ENCODE peak calls at places on chromosome 2, in nine cellular contexts. M is sigmoid colon, X is cardiac muscle cell, I is pancreas, R is HCT116, H is tibial artery, U is HL-60, O is right lobe of liver, W is A673. K is an unnamed sample. For H3K27me3, the result is how much of the 10 kb centered on the place peaks cover.

GRCh38 chr2:100641115-100641415 is 78.3 kb downstream of the PDCL3 start:
- DNase-seq in H (no peak), O (no peak), U (no peak), I (no peak), M (no peak), W (no peak), R (no peak), X (no peak), K (no peak)

GRCh38 chr2:3461781-3462492 is 57.4 kb downstream of the ADI1 start:
- DNase-seq in X (peak), R (peak), H (no peak), U (peak), O (no peak), W (peak), I (peak), M (peak), K (no peak)

GRCh38 chr2:71882236-71882946 is 265.3 kb downstream of the CYP26B1 start:
- DNase-seq in U (no peak), X (no peak), M (no peak), R (no peak), W (no peak), O (no peak), H (no peak), I (no peak), K (no peak)

GRCh38 chr2:7014201-7014640 is 97.0 kb downstream of the RNF144A start:
- DNase-seq in H (no peak), R (peak), I (no peak), W (peak), M (no peak), O (no peak), X (peak), U (peak), K (no peak)

GRCh38 chr2:56770490-56770889 is 586.7 kb downstream of the CCDC85A start:
- DNase-seq in M (no peak), U (no peak), W (no peak), H (no peak), O (no peak), X (peak), I (no peak), R (no peak), K (peak)

GRCh38 chr2:80059381-80059907 is 245.1 kb downstream of the LRRTM1 start:
- DNase-seq in O (no peak), I (no peak), W (no peak), U (no peak), R (no peak), X (no peak), M (no peak), H (no peak), K (no peak)

GRCh38 chr2:143321994-143322393 is 192.8 kb downstream of the ARHGAP15 start:
- DNase-seq in R (no peak), H (no peak), W (no peak), O (no peak), I (no peak), U (no peak), M (no peak), X (no peak), K (peak)

GRCh38 chr2:6866239-6866745 is 585 bp upstream of the CMPK2 start:
- DNase-seq in M (peak), W (peak), I (no peak), R (peak), H (no peak), X (peak), O (no peak), U (no peak), K (peak)

GRCh38 chr2:229852565-229852964 is 69.2 kb downstream of the TRIP12 start:
- DNase-seq in U (no peak), M (no peak), W (peak), I (no peak), O (no peak), H (peak), R (no peak), X (peak), K (no peak)

GRCh38 chr2:18600255-18600613 is 10.9 kb upstream of the NT5C1B start:
- DNase-seq in M (no peak), H (no peak), I (no peak), W (no peak), X (no peak), O (no peak), R (no peak), U (no peak), K (no peak)

GRCh38 chr2:50752228-50752627 is 279.7 kb downstream of the NRXN1 start:
- DNase-seq in M (no peak), U (no peak), X (no peak), H (no peak), W (no peak), I (no peak), O (no peak), R (no peak), K (no peak)

GRCh38 chr2:96264656-96265348 is 995 bp downstream of the TMEM127 start:
- DNase-seq in W (peak), X (peak), O (peak), I (no peak), M (peak), U (no peak), H (no peak), R (no peak), K (no peak)

GRCh38 chr2:238528953-238529781 is 102.4 kb downstream of the ASB1 start:
- DNase-seq in X (peak), R (no peak), W (no peak), H (no peak), I (no peak), O (no peak), U (no peak), M (no peak), K (peak)

GRCh38 chr2:85502720-85503119 is 36.2 kb upstream of the MAT2A start:
- DNase-seq in O (no peak), H (no peak), W (no peak), U (no peak), R (no peak), M (no peak), X (no peak), I (no peak), K (no peak)

GRCh38 chr2:120926463-120927165 is 190.9 kb downstream of the GLI2 start:
- DNase-seq in O (no peak), X (no peak), M (no peak), W (no peak), H (no peak), I (no peak), U (no peak), R (no peak), K (peak)

GRCh38 chr2:107719781-107720180 is 106.9 kb upstream of the RGPD4 start:
- DNase-seq in W (no peak), M (no peak), R (no peak), X (no peak), I (no peak), H (no peak), U (no peak), O (no peak), K (no peak)

GRCh38 chr2:138827426-138828054 is 47.4 kb upstream of the NXPH2 start:
- DNase-seq in M (no peak), X (peak), W (peak), O (no peak), U (no peak), R (peak), I (no peak), H (no peak), K (peak)

GRCh38 chr2:239684271-239684670 is 283.5 kb upstream of the HDAC4 start:
- DNase-seq in X (no peak), M (no peak), U (no peak), I (no peak), W (no peak), R (no peak), H (no peak), O (no peak), K (no peak)

GRCh38 chr2:218885981-218886447 is 5.4 kb downstream of the WNT10A start:
- DNase-seq in M (no peak), H (no peak), I (no peak), X (no peak), O (no peak), W (no peak), R (no peak), U (no peak), K (peak)

GRCh38 chr2:160783481-160783880 is 289.9 kb upstream of the RBMS1 start:
- DNase-seq in R (no peak), W (peak), I (no peak), M (no peak), U (peak), H (no peak), X (peak), O (no peak), K (no peak)

GRCh38 chr2:47336259-47337238 is 66.4 kb upstream of the MSH2 start:
- DNase-seq in M (no peak), O (no peak), R (no peak), X (peak), H (no peak), I (no peak), U (no peak), W (no peak), K (peak)

GRCh38 chr2:27494284-27494943 is 586 bp downstream of the FNDC4 start:
- DNase-seq in M (peak), I (peak), O (peak), R (no peak), W (no peak), X (peak), U (no peak), H (peak), K (no peak)

GRCh38 chr2:9696731-9697130 is 65.9 kb upstream of the YWHAQ start:
- DNase-seq in I (no peak), O (no peak), U (no peak), H (no peak), W (no peak), M (peak), R (no peak), X (no peak), K (peak)

GRCh38 chr2:128645631-128646030 is 327.0 kb upstream of the HS6ST1 start:
- DNase-seq in M (no peak), W (no peak), H (no peak), R (no peak), U (no peak), O (peak), X (no peak), I (peak), K (no peak)

GRCh38 chr2:15311201-15311882 is 249.8 kb downstream of the NBAS start:
- DNase-seq in U (no peak), M (no peak), R (no peak), W (no peak), X (peak), I (no peak), O (no peak), H (no peak), K (no peak)

GRCh38 chr2:186456941-186457340 is 29.1 kb upstream of the ZC3H15 start:
- DNase-seq in R (no peak), I (no peak), U (no peak), H (no peak), M (no peak), W (no peak), X (peak), O (no peak), K (peak)

GRCh38 chr2:120894936-120895335 is 159.3 kb downstream of the GLI2 start:
- DNase-seq in H (no peak), O (peak), W (no peak), I (peak), U (no peak), R (no peak), X (no peak), M (no peak), K (no peak)

GRCh38 chr2:20568501-20569463 is 82.1 kb downstream of the HS1BP3 start:
- DNase-seq in H (no peak), R (no peak), U (no peak), I (no peak), O (no peak), X (peak), W (no peak), M (no peak), K (peak)

GRCh38 chr2:170291474-170291873 is 113.5 kb downstream of the MYO3B start:
- DNase-seq in I (no peak), O (no peak), M (no peak), X (no peak), U (no peak), R (no peak), H (no peak), W (no peak), K (no peak)

GRCh38 chr2:74188018-74188601 is 9.4 kb upstream of the MOB1A start:
- DNase-seq in I (no peak), W (no peak), X (peak), O (no peak), M (no peak), H (no peak), U (no peak), R (peak), K (peak)

GRCh38 chr2:25972049-25972823 is 10.1 kb downstream of the KIF3C start:
- DNase-seq in H (no peak), I (no peak), R (no peak), U (no peak), X (peak), W (no peak), M (no peak), O (no peak), K (no peak)

GRCh38 chr2:179186126-179186525 is 78.5 kb downstream of the SESTD1 start:
- DNase-seq in M (no peak), H (no peak), X (peak), W (no peak), U (no peak), R (no peak), O (no peak), I (no peak), K (peak)

GRCh38 chr2:188983427-188984101 is 9.4 kb downstream of the COL3A1 start:
- DNase-seq in W (no peak), H (no peak), R (peak), U (no peak), X (peak), O (no peak), M (no peak), I (no peak), K (no peak)
- TF ChIP-seq CTCF in W (peak), H (peak), R (peak), U (peak), X (peak), O (peak), M (no peak), I (no peak), K (no peak)

GRCh38 chr2:235471186-235471747 is 22.6 kb upstream of the AGAP1 start:
- DNase-seq in U (no peak), M (no peak), X (no peak), O (no peak), I (no peak), H (no peak), R (no peak), W (no peak), K (no peak)
- H3K27ac ChIP-seq in U (no peak), M (no peak), X (no peak), O (no peak), I (no peak), H (no peak), R (no peak), W (no peak), K (no peak)

DNA sequence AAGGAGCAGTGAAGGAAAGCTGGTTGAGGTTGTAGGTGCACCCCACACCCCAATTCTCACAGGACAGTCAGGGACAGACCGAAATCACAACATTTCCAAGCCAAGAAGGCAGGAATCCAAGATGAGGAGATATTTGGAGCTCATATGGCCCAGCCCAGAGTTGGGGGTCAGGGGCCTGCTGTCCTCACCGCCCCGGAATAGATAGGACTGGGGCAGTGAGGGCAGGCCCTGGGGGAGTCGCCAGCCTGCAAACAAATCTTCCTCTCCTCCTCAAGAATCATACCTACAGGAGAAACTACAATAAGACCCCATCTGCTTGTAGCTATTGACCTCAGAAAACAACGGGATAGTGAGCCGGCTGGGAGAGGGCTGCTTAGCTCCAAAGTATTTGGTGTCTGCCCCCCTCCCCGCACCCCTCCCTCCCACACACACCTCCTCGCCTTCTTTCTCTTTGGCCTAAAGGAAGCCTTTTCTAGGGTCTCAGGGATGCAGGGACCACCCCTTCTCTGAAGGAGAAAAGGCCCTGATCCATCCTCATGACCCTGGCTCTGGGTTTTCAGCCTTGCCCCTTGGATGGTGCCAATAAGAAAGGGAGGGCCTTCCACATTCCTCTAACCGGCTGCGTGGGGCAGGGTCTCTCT is 3.8 kb downstream of the EN1 start:
- DNase-seq in U (no peak), X (no peak), R (no peak), I (no peak), H (no peak), W (no peak), O (no peak), M (no peak), K (no peak)
- H3K27me3 ChIP-seq in U (half or more), X (half or more), R (under half), I (under half), H (half or more), W (half or more), O (half or more), M (half or more), K (half or more)

GRCh38 chr2:217773539-217773938 is 229.3 kb downstream of the TNS1 start:
- DNase-seq in R (no peak), O (peak), M (no peak), U (no peak), H (no peak), W (no peak), X (no peak), I (no peak), K (no peak)

GRCh38 chr2:217776631-217777030 is 226.2 kb downstream of the TNS1 start:
- DNase-seq in W (no peak), H (no peak), I (no peak), X (no peak), U (no peak), M (no peak), O (no peak), R (no peak), K (no peak)

GRCh38 chr2:217774232-217774631 is 228.6 kb downstream of the TNS1 start:
- DNase-seq in M (no peak), W (no peak), O (no peak), R (no peak), X (no peak), I (no peak), U (no peak), H (no peak), K (no peak)

GRCh38 chr2:217777906-217778305 is 224.9 kb downstream of the TNS1 start:
- DNase-seq in O (no peak), X (no peak), W (no peak), M (no peak), U (no peak), I (no peak), R (no peak), H (no peak), K (no peak)

DNA sequence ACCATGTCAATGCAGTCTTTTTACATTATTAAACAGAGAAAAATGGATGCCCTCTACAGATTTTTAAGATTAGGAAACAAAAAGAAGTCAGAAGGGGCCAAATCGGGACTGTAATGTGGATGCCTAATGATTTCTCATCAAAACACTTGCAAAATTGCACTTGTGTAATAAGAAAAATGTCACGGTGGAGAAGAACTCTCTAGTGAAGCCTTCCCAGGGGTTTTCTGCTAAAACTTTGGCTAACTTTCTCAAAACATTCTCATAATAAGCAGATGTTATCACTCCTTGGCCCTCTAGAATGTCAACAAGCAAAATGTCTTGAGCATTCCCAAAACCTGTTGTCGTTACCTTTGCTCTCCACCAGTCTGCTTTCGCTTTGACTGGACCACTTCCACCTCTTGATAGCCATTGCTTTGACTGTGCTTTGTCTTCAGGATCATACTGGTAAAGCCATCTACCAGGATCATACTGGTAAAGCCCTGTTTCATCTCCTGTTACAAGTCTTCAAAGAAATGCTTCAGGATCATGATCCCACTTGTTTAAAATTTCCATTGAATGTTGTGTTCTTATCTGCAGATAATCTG is 226.8 kb downstream of the TNS1 start:
- DNase-seq in O (no peak), I (no peak), W (no peak), M (no peak), U (no peak), R (no peak), X (no peak), H (no peak), K (no peak)
- TF ChIP-seq CTCF in O (no peak), I (no peak), W (no peak), M (no peak), U (no peak), R (no peak), X (no peak), H (no peak), K (no peak)

GRCh38 chr2:217826505-217826904 is 176.3 kb downstream of the TNS1 start:
- DNase-seq in W (no peak), U (no peak), I (no peak), R (no peak), H (no peak), M (peak), O (peak), X (no peak), K (no peak)
- H3K27ac ChIP-seq in W (no peak), U (no peak), I (no peak), R (no peak), H (peak), M (peak), O (no peak), X (no peak), K (no peak)

GRCh38 chr2:223619486-223620129 is 17.4 kb upstream of the SCG2 start:
- DNase-seq in M (no peak), U (no peak), H (no peak), W (no peak), O (no peak), R (peak), I (no peak), X (no peak), K (no peak)

GRCh38 chr2:223626713-223627112 is 24.6 kb upstream of the SCG2 start:
- DNase-seq in H (no peak), W (no peak), R (no peak), O (no peak), I (no peak), X (peak), M (no peak), U (no peak), K (peak)

GRCh38 chr2:223625652-223626051 is 23.5 kb upstream of the SCG2 start:
- DNase-seq in R (no peak), U (no peak), O (no peak), M (no peak), I (no peak), W (no peak), H (no peak), X (no peak), K (no peak)

GRCh38 chr2:223618172-223619035 is 16.2 kb upstream of the SCG2 start:
- DNase-seq in W (peak), O (no peak), M (no peak), H (no peak), U (no peak), R (no peak), I (no peak), X (no peak), K (no peak)

GRCh38 chr2:223621901-223622300 is 19.7 kb upstream of the SCG2 start:
- DNase-seq in R (no peak), U (no peak), M (no peak), W (no peak), H (no peak), I (no peak), O (no peak), X (no peak), K (no peak)
- H3K27me3 ChIP-seq in R (under half), U (under half), M (under half), W (under half), H (under half), I (under half), O (under half), X (half or more), K (under half)

GRCh38 chr2:185385157-185385556 is 353.4 kb upstream of the FSIP2 start:
- DNase-seq in I (no peak), M (no peak), X (no peak), H (no peak), R (no peak), W (no peak), U (no peak), O (no peak), K (no peak)

GRCh38 chr2:185375731-185376130 is 362.9 kb upstream of the FSIP2 start:
- DNase-seq in X (no peak), H (no peak), W (no peak), M (no peak), U (no peak), R (no peak), O (no peak), I (no peak), K (no peak)

DNA sequence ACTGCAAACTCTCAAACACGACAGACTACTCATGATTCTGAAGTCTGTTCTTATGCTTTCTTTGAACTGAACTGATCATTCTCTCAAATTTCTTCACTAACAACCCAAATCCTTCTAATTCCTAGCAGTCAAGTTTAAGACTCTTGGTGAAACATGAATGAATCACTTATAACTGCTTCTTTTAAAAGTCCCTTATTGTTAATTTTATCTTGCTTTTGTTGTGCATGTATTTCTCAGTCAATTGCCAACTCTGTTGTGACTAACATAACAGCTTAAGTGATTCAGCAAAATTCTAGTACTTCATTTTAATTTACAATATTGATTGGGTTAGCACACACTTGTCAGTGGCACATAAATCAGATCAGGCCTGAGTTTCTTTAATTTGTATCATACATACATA is 357.0 kb upstream of the FSIP2 start:
- DNase-seq in W (no peak), R (no peak), H (no peak), U (no peak), O (no peak), I (no peak), M (no peak), X (no peak), K (no peak)
- TF ChIP-seq CTCF in W (no peak), R (no peak), H (no peak), U (no peak), O (no peak), I (no peak), M (no peak), X (no peak), K (no peak)